ENCODE peak calls at places on chromosome 10, in eight cellular contexts. S is CD4-positive, alpha-beta T cell; N is mesendoderm; K is testis; J is K562; D is upper lobe of right lung; Z is A549; Q is AG04450. C is an unnamed sample.

GRCh38 chr10:73906524-73907447 is 4.1 kb upstream of the PLAU start:
- DNase-seq in Z (peak; percentile 78), J (no peak), Q (peak; percentile 99), S (no peak), D (no peak), K (peak; percentile 82), N (peak; percentile 97), C (no peak)

GRCh38 chr10:100733319-100733718 is 12.1 kb upstream of the PAX2 start:
- DNase-seq in J (no peak), Z (no peak), D (peak; percentile 37), N (no peak), Q (no peak), S (no peak), K (no peak), C (no peak)

GRCh38 chr10:121244791-121245190 is 353.5 kb downstream of the FGFR2 start:
- DNase-seq in N (no peak), S (no peak), Q (no peak), Z (no peak), J (no peak), K (no peak), D (no peak), C (no peak)

GRCh38 chr10:90051474-90051873 is 350.1 kb downstream of the KIF20B start:
- DNase-seq in K (no peak), Z (no peak), D (peak; percentile 61), S (no peak), Q (no peak), N (no peak), J (no peak), C (no peak)

GRCh38 chr10:435397-435796 is 254.1 kb downstream of the DIP2C start:
- DNase-seq in K (no peak), D (no peak), N (no peak), J (no peak), S (no peak), Q (no peak), Z (no peak), C (no peak)

GRCh38 chr10:79052311-79053080 is 16.3 kb upstream of the ZMIZ1 start:
- DNase-seq in Q (no peak), S (peak; percentile 38), K (no peak), Z (peak; percentile 60), J (peak; percentile 55), D (peak; percentile 68), N (peak; percentile 79), C (no peak)

GRCh38 chr10:68406111-68406814 is 814 bp downstream of the RUFY2 start:
- DNase-seq in Q (peak; percentile 2), D (peak; percentile 82), Z (peak; percentile 62), K (peak; percentile 66), N (peak; percentile 69), S (no peak), J (peak; percentile 75), C (no peak)

GRCh38 chr10:117678106-117678505 is 135.6 kb downstream of the EMX2 start:
- DNase-seq in N (no peak), J (no peak), Z (no peak), Q (no peak), K (no peak), D (no peak), S (no peak), C (no peak)

GRCh38 chr10:35643151-35643975 is 1.3 kb upstream of the FZD8 start:
- DNase-seq in K (peak; percentile 89), Z (peak; percentile 36), D (peak; percentile 88), S (no peak), J (peak; percentile 60), Q (no peak), N (peak; percentile 88), C (no peak)

GRCh38 chr10:28365840-28366239 is 63.0 kb upstream of the MPP7 start:
- DNase-seq in D (no peak), S (no peak), J (no peak), K (no peak), Z (no peak), N (no peak), Q (no peak), C (no peak)

GRCh38 chr10:12629767-12630165 is 280.4 kb downstream of the CAMK1D start:
- DNase-seq in N (no peak), D (no peak), K (no peak), S (no peak), Q (no peak), Z (no peak), J (no peak), C (no peak)

GRCh38 chr10:28710227-28710889 is 33.0 kb downstream of the BAMBI start:
- DNase-seq in Q (no peak), D (no peak), K (peak; percentile 17), S (no peak), Z (no peak), N (no peak), J (no peak), C (no peak)

GRCh38 chr10:7572435-7572834 is 94.3 kb downstream of the ITIH5 start:
- DNase-seq in S (no peak), Z (no peak), N (no peak), D (no peak), J (no peak), K (no peak), Q (no peak), C (no peak)

GRCh38 chr10:132400547-132401151 is 3.6 kb downstream of the PWWP2B start:
- DNase-seq in Z (no peak), N (no peak), K (no peak), D (peak; percentile 68), S (no peak), Q (no peak), J (no peak), C (no peak)

GRCh38 chr10:78634389-78634815 is 434.4 kb upstream of the ZMIZ1 start:
- DNase-seq in N (peak; percentile 83), K (no peak), Z (peak; percentile 19), J (no peak), Q (no peak), S (no peak), D (no peak), C (peak; percentile 7)

GRCh38 chr10:89836840-89837172 is 135.4 kb downstream of the KIF20B start:
- DNase-seq in K (no peak), Z (no peak), D (no peak), Q (no peak), J (no peak), S (no peak), N (no peak), C (no peak)

GRCh38 chr10:102119417-102120141 is 589 bp downstream of the LDB1 start:
- DNase-seq in N (peak; percentile 85), Q (peak; percentile 36), Z (peak; percentile 84), K (peak; percentile 88), J (peak; percentile 82), S (peak; percentile 27), D (peak; percentile 80), C (no peak)

GRCh38 chr10:58590152-58590551 is 77.5 kb downstream of the BICC1 start:
- DNase-seq in J (no peak), D (no peak), Q (peak; percentile 87), Z (peak; percentile 51), N (no peak), K (peak; percentile 72), S (no peak), C (no peak)

GRCh38 chr10:110803830-110804338 is 67.8 kb upstream of the PDCD4 start:
- DNase-seq in S (no peak), D (no peak), K (peak; percentile 71), Q (no peak), Z (peak; percentile 49), N (peak; percentile 81), J (peak; percentile 42), C (peak; percentile 22)

GRCh38 chr10:85612378-85612775 is 754.2 kb downstream of the GRID1 start:
- DNase-seq in K (no peak), Z (no peak), S (peak; percentile 59), J (no peak), D (no peak), Q (no peak), N (no peak), C (no peak)

GRCh38 chr10:71333154-71333887 is 14.3 kb downstream of the SLC29A3 start:
- DNase-seq in D (peak; percentile 76), K (no peak), N (no peak), Z (no peak), S (no peak), Q (no peak), J (no peak), C (no peak)

DNA sequence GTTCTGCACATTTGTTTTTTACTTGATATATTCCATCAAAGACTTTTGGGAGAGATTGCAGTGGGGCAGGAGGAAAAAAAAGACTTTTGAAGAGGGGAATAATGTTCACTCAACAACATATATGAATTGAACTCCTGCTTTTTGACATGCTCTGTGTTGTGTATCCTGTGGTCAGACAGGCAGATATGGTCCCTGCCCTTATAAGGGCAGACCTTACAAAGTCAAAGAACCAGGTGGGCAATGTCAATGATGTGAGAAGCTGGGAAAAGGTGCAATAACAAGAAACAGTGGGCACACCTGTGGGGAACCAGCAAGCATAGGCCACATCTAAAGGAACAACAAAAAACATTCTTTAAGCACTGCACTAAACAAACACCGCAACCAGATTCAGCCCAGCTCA is 8.2 kb downstream of the AIFM2 start:
- DNase-seq in S (no peak), Z (no peak), Q (no peak), K (no peak), D (no peak), N (no peak), J (no peak), C (no peak)
- H3K27ac ChIP-seq in S (no peak overlapping the region), Z (no peak overlapping the region), Q (no peak overlapping the region), K (no peak overlapping the region), D (no peak overlapping the region), N (no peak overlapping the region), J (no peak overlapping the region), C (no peak overlapping the region)

GRCh38 chr10:119672291-119672690 is 21.1 kb downstream of the BAG3 start:
- DNase-seq in K (no peak), Z (no peak), D (no peak), N (no peak), S (no peak), J (no peak), Q (no peak), C (no peak)

GRCh38 chr10:119675483-119676170 is 24.4 kb downstream of the BAG3 start:
- DNase-seq in D (no peak), J (no peak), N (no peak), K (no peak), Q (no peak), Z (no peak), S (no peak), C (no peak)

GRCh38 chr10:119671381-119671780 is 20.2 kb downstream of the BAG3 start:
- DNase-seq in N (no peak), S (no peak), J (no peak), Q (no peak), D (no peak), K (no peak), Z (no peak), C (no peak)

GRCh38 chr10:119670717-119671116 is 19.5 kb downstream of the BAG3 start:
- DNase-seq in D (no peak), Q (no peak), S (no peak), N (no peak), J (no peak), Z (no peak), K (no peak), C (no peak)

GRCh38 chr10:119673271-119673670 is 22.1 kb downstream of the BAG3 start:
- DNase-seq in Q (no peak), N (peak; percentile 93), J (peak; percentile 30), Z (no peak), S (no peak), D (no peak), K (no peak), C (no peak)
- H3K27ac ChIP-seq in Q (no peak overlapping the region), N (no peak overlapping the region), J (no peak overlapping the region), Z (no peak overlapping the region), S (no peak overlapping the region), D (no peak overlapping the region), K (no peak overlapping the region), C (peak overlapping the region; percentile 74)

GRCh38 chr10:11602357-11602756 is 9.1 kb downstream of the USP6NL start:
- DNase-seq in Q (no peak), D (no peak), J (no peak), N (no peak), Z (no peak), K (no peak), S (no peak), C (no peak)
- H3K27ac ChIP-seq in Q (no peak overlapping the region), D (no peak overlapping the region), J (peak overlapping the region; percentile 54), N (peak overlapping the region; percentile 38), Z (no peak overlapping the region), K (no peak overlapping the region), S (no peak overlapping the region), C (no peak overlapping the region)

GRCh38 chr10:25017247-25017590 is 807 bp downstream of the THNSL1 start:
- DNase-seq in N (no peak), J (peak; percentile 52), K (peak; percentile 26), Q (no peak), Z (peak; percentile 13), D (no peak), S (no peak), C (no peak)
- H3K27ac ChIP-seq in N (peak overlapping the region; percentile 56), J (peak overlapping the region; percentile 94), K (peak overlapping the region; percentile 94), Q (peak overlapping the region; percentile 11), Z (peak overlapping the region; percentile 89), D (peak overlapping the region; percentile 91), S (peak overlapping the region; percentile 86), C (peak overlapping the region; percentile 97)